ENCODE peak calls at places on chromosomes 4 and X, in four cellular contexts. X is fibroblast of lung, W is left colon, S is PC-9. M is an unnamed sample.

GRCh38 chrX:143472334-143472938 is 44.8 kb downstream of the SPANXN3 start:
- DNase-seq in X (no peak), W (no peak), S (no peak), M (no peak)

GRCh38 chrX:44974462-44974861 is 101.5 kb downstream of the KDM6A start:
- DNase-seq in X (peak; percentile 68), W (no peak), S (peak; percentile 59), M (peak; percentile 26)

GRCh38 chr4:150722908-150723362 is 141.0 kb downstream of the MAB21L2 start:
- DNase-seq in X (no peak), W (peak; percentile 88), S (no peak), M (peak; percentile 36)

GRCh38 chr4:61443813-61444510 is 243.8 kb downstream of the ADGRL3 start:
- DNase-seq in X (peak; percentile 71), W (no peak), S (peak; percentile 54), M (no peak)

GRCh38 chr4:1244978-1245471 is 3.9 kb downstream of the CTBP1 start:
- DNase-seq in X (no peak), W (no peak), S (no peak), M (no peak)

GRCh38 chr4:123248260-123248659 is 148.3 kb upstream of the SPRY1 start:
- DNase-seq in X (no peak), W (no peak), S (no peak), M (no peak)

GRCh38 chr4:121814756-121815155 is 8.9 kb downstream of the CCNA2 start:
- DNase-seq in X (peak; percentile 46), W (no peak), S (no peak), M (no peak)

GRCh38 chr4:82833696-82834313 is 35.2 kb upstream of the SCD5 start:
- DNase-seq in X (peak; percentile 88), W (no peak), S (peak; percentile 88), M (no peak)

GRCh38 chr4:150546286-150546685 is 35.7 kb upstream of the MAB21L2 start:
- DNase-seq in X (no peak), W (no peak), S (no peak), M (no peak)

GRCh38 chrX:64894454-64895038 is 81.7 kb downstream of the ZC4H2 start:
- DNase-seq in X (no peak), W (peak; percentile 56), S (no peak), M (no peak)

GRCh38 chrX:70664726-70665125 is 220.1 kb downstream of the DLG3 start:
- DNase-seq in X (peak; percentile 11), W (no peak), S (no peak), M (no peak)

GRCh38 chr4:170391066-170391754 is 301.5 kb upstream of the AADAT start:
- DNase-seq in X (peak; percentile 78), W (no peak), S (no peak), M (peak; percentile 63)

GRCh38 chr4:159097785-159098184 is 5.1 kb upstream of the RAPGEF2 start:
- DNase-seq in X (no peak), W (no peak), S (peak; percentile 71), M (no peak)

GRCh38 chr4:128709268-128709667 is 100.2 kb upstream of the JADE1 start:
- DNase-seq in X (no peak), W (no peak), S (no peak), M (no peak)

GRCh38 chr4:41303372-41304118 is 46.8 kb downstream of the UCHL1 start:
- DNase-seq in X (no peak), W (no peak), S (no peak), M (no peak)

GRCh38 chr4:158722291-158722916 is 792 bp downstream of the PPID start:
- DNase-seq in X (peak; percentile 67), W (peak; percentile 11), S (no peak), M (no peak)

GRCh38 chr4:15894923-15895411 is 43.6 kb downstream of the FGFBP1 start:
- DNase-seq in X (peak; percentile 90), W (no peak), S (no peak), M (no peak)

GRCh38 chr4:15982833-15983528 is 20.0 kb upstream of the FGFBP2 start:
- DNase-seq in X (peak; percentile 68), W (no peak), S (no peak), M (no peak)

GRCh38 chrX:29728639-29729038 is 486.7 kb upstream of the MAGEB2 start:
- DNase-seq in X (no peak), W (no peak), S (no peak), M (no peak)

GRCh38 chr4:98688416-98689290 is 30.2 kb upstream of the TSPAN5 start:
- DNase-seq in X (peak; percentile 69), W (no peak), S (peak; percentile 82), M (no peak)

GRCh38 chr4:8646296-8647093 is 53.9 kb downstream of the CPZ start:
- DNase-seq in X (no peak), W (no peak), S (peak; percentile 70), M (no peak)

GRCh38 chr4:85475631-85476233 is 782 bp downstream of the ARHGAP24 start:
- DNase-seq in X (no peak), W (peak; percentile 42), S (no peak), M (no peak)

GRCh38 chr4:101806914-101807313 is 16.4 kb downstream of the BANK1 start:
- DNase-seq in X (no peak), W (no peak), S (no peak), M (no peak)

GRCh38 chr4:154731756-154732155 is 12.0 kb upstream of the LRAT start:
- DNase-seq in X (no peak), W (no peak), S (no peak), M (no peak)

GRCh38 chr4:15714141-15714540 is 11.3 kb downstream of the BST1 start:
- DNase-seq in X (peak; percentile 74), W (no peak), S (no peak), M (no peak)

GRCh38 chrX:11687157-11687556 is 21.4 kb upstream of the ARHGAP6 start:
- DNase-seq in X (no peak), W (no peak), S (no peak), M (no peak)

GRCh38 chr4:147492761-147493160 is 11.9 kb downstream of the EDNRA start:
- DNase-seq in X (peak; percentile 86), W (no peak), S (no peak), M (no peak)

GRCh38 chr4:83860200-83860599 is 324.3 kb downstream of the GPAT3 start:
- DNase-seq in X (no peak), W (no peak), S (no peak), M (no peak)

GRCh38 chrX:150680974-150681373 is 12.2 kb upstream of the MTMR1 start:
- DNase-seq in X (peak; percentile 22), W (no peak), S (no peak), M (no peak)

GRCh38 chr4:7007142-7007907 is 35.8 kb upstream of the TADA2B start:
- DNase-seq in X (no peak), W (no peak), S (no peak), M (no peak)

GRCh38 chr4:3276961-3277360 is 15.9 kb upstream of the RGS12 start:
- DNase-seq in X (peak; percentile 80), W (no peak), S (no peak), M (no peak)

M was measured in keratinocyte.